ENCODE peak calls at places on chromosomes 3 and 15, in six cellular contexts. U is K562, C is fibroblast of lung, D is heart left ventricle, G is ascending aorta, E is tibial nerve. K is an unnamed sample.

GRCh38 chr15:58908550-58909309 is 24.7 kb downstream of the SLTM start:
- DNase-seq in U (no peak), C (no peak), E (no peak), D (no peak), G (no peak), K (no peak)

GRCh38 chr3:169579086-169579485 is 84.4 kb downstream of the MECOM start:
- DNase-seq in C (no peak), D (no peak), E (no peak), G (no peak), U (no peak), K (no peak)

GRCh38 chr15:52136471-52136993 is 24.0 kb upstream of the BCL2L10 start:
- DNase-seq in U (no peak), G (no peak), C (no peak), D (no peak), E (no peak), K (no peak)

GRCh38 chr3:10520118-10520517 is 14.7 kb upstream of the ATP2B2 start:
- DNase-seq in U (no peak), G (no peak), C (no peak), D (no peak), E (no peak), K (no peak)

GRCh38 chr15:62798536-62798935 is 244.0 kb upstream of the TPM1 start:
- DNase-seq in E (no peak), G (no peak), D (no peak), U (no peak), C (no peak), K (no peak)

GRCh38 chr15:28943146-28943545 is 57.4 kb downstream of the APBA2 start:
- DNase-seq in E (no peak), D (no peak), G (no peak), U (no peak), C (no peak), K (no peak)

GRCh38 chr15:101140697-101141065 is 111.2 kb downstream of the CHSY1 start:
- DNase-seq in C (no peak), E (no peak), G (no peak), U (no peak), D (no peak), K (no peak)

GRCh38 chr3:71195492-71195891 is 388.0 kb downstream of the FOXP1 start:
- DNase-seq in G (no peak), D (no peak), U (no peak), E (no peak), C (peak; percentile 89), K (no peak)

GRCh38 chr15:85673326-85673725 is 121.4 kb downstream of the KLHL25 start:
- DNase-seq in U (no peak), G (no peak), C (no peak), D (no peak), E (no peak), K (no peak)

GRCh38 chr15:68581725-68582124 is 2.9 kb downstream of the CORO2B start:
- DNase-seq in U (no peak), C (no peak), D (no peak), E (no peak), G (no peak), K (no peak)

GRCh38 chr3:13111874-13112520 is 38.8 kb upstream of the IQSEC1 start:
- DNase-seq in U (no peak), C (no peak), E (no peak), D (no peak), G (no peak), K (peak; percentile 27)
- TF ChIP-seq CTCF in U (no peak), C (no peak), E (no peak), D (no peak), G (no peak), K (no peak)

GRCh38 chr3:135694142-135694541 is 271.4 kb upstream of the PPP2R3A start:
- DNase-seq in D (no peak), C (no peak), E (no peak), G (no peak), U (no peak), K (no peak)
- H3K27me3 ChIP-seq in D (no peaks in the 10 kb centered on the region), C (no peaks in the 10 kb centered on the region), E (no peaks in the 10 kb centered on the region), G (no peaks in the 10 kb centered on the region), U (no peaks in the 10 kb centered on the region), K (no peaks in the 10 kb centered on the region)

DNA sequence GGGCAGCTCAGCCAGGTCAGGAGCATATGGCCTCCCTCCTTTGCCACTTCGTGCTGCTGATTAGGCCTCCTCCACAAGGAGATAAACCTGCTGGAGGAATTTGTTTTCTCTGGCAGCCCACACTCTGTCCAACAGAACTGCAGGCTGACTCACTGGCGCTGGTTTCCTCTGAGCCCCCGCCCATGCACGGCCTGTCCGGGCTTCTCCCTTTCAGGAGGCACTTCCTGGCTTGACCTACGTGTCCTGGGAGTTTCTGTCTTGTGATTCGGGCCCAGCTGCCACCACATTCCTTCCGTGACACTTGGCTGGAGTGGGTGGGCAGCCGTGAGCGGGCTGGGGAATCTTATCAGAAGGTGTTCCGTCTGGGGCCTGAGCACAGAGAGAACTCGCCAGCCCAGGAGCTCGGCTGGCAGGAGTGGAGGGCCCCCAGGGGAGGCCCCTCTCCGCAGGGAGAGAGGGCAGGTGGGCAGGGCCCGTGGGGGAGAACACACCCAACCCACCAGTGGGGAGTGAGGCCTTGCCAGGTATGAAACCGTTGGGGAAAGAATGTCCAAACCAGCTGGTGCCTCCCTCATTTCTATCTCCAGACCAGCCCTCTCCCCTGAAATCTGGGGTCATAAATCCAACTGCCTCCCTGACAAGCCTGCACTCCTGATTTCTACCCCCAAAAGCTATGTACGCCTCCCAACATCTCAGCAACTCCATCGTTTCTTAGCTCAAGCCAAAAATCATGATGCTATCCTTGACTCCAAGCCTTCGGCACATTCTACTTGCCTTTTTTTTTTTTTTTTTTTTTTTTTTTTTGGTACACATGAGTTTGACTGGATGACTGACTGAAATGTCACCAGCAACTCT is 110.6 kb upstream of the MEF2A start:
- DNase-seq in D (peak; percentile 97), C (peak; percentile 98), E (peak; percentile 64), U (no peak), G (peak; percentile 86), K (peak; percentile 52)
- TF ChIP-seq CTCF in D (no peak), C (no peak), E (no peak), U (no peak), G (no peak), K (no peak)

GRCh38 chr15:96408591-96409183 is 78.2 kb downstream of the NR2F2 start:
- DNase-seq in D (no peak), C (no peak), E (no peak), U (no peak), G (no peak), K (no peak)

GRCh38 chr15:96403932-96404331 is 73.4 kb downstream of the NR2F2 start:
- DNase-seq in U (no peak), E (no peak), C (no peak), G (no peak), D (no peak), K (no peak)

GRCh38 chr15:96407482-96407881 is 77.0 kb downstream of the NR2F2 start:
- DNase-seq in U (no peak), E (no peak), C (no peak), G (no peak), D (no peak), K (no peak)

GRCh38 chr15:96404560-96404959 is 74.1 kb downstream of the NR2F2 start:
- DNase-seq in E (no peak), D (no peak), G (no peak), C (no peak), U (no peak), K (no peak)

GRCh38 chr15:96406701-96407100 is 76.2 kb downstream of the NR2F2 start:
- DNase-seq in U (no peak), G (no peak), D (no peak), C (no peak), E (no peak), K (no peak)
- H3K27me3 ChIP-seq in U (peaks cover 24% of the 10 kb centered on the region), G (peaks cover 28% of the 10 kb centered on the region), D (peaks cover 44% of the 10 kb centered on the region), C (peaks cover 34% of the 10 kb centered on the region), E (no peaks in the 10 kb centered on the region), K (peaks cover 3% of the 10 kb centered on the region)